ENCODE peak calls at places on chromosomes 6 and 20, in seven cellular contexts. S is lung; K is GM13977; M is activated CD8-positive, alpha-beta T cell treated with anti-CD3 and anti-CD28 coated beads for 36 hours; C is GM13976; J is dorsolateral prefrontal cortex; A is fibroblast of pulmonary artery. N is an unnamed sample.

GRCh38 chr20:45897692-45898091 is 6.6 kb downstream of the CTSA start:
- DNase-seq in S (no peak), K (no peak), A (no peak), M (no peak), C (no peak), J (no peak), N (no peak)

GRCh38 chr20:316316-317068 is 8.9 kb upstream of the SOX12 start:
- DNase-seq in S (no peak), M (no peak), J (no peak), A (no peak), C (no peak), K (no peak), N (no peak)

GRCh38 chr20:17693534-17694001 is 6.2 kb upstream of the BANF2 start:
- DNase-seq in K (no peak), M (no peak), S (no peak), A (no peak), J (no peak), C (no peak), N (no peak)

GRCh38 chr20:51467971-51468626 is 74.4 kb downstream of the NFATC2 start:
- DNase-seq in K (no peak), S (no peak), A (no peak), M (no peak), J (no peak), C (no peak), N (no peak)

GRCh38 chr20:4493386-4493785 is 228.3 kb upstream of the PRND start:
- DNase-seq in A (no peak), C (no peak), J (no peak), K (no peak), M (no peak), S (no peak), N (no peak)

GRCh38 chr6:165889636-165890403 is 226.8 kb upstream of the PDE10A start:
- DNase-seq in C (no peak), J (no peak), M (peak; percentile 44), S (no peak), A (peak; percentile 73), K (peak; percentile 39), N (no peak)

GRCh38 chr20:2131366-2131765 is 29.7 kb downstream of the STK35 start:
- DNase-seq in K (no peak), C (no peak), A (peak; percentile 56), S (no peak), M (no peak), J (no peak), N (no peak)

GRCh38 chr6:149026530-149026942 is 279.7 kb downstream of the UST start:
- DNase-seq in M (peak; percentile 62), J (no peak), A (peak; percentile 89), S (no peak), C (no peak), K (no peak), N (no peak)

GRCh38 chr20:22675337-22675736 is 91.0 kb upstream of the FOXA2 start:
- DNase-seq in A (no peak), C (no peak), M (no peak), J (no peak), S (no peak), K (no peak), N (no peak)

GRCh38 chr6:11667876-11668275 is 110.7 kb downstream of the ADTRP start:
- DNase-seq in A (no peak), C (no peak), S (no peak), M (no peak), K (no peak), J (no peak), N (no peak)

GRCh38 chr20:20490673-20491072 is 122.8 kb downstream of the INSM1 start:
- DNase-seq in M (peak; percentile 10), A (no peak), J (no peak), C (no peak), K (no peak), S (no peak), N (no peak)

GRCh38 chr6:68633654-68634502 is 1.2 kb upstream of the ADGRB3 start:
- DNase-seq in J (no peak), S (no peak), C (no peak), A (no peak), M (no peak), K (no peak), N (no peak)

GRCh38 chr6:328184-328670 is 35.9 kb downstream of the DUSP22 start:
- DNase-seq in K (peak; percentile 85), S (no peak), M (peak; percentile 30), J (no peak), C (peak; percentile 85), A (peak; percentile 90), N (no peak)

GRCh38 chr6:160454303-160454702 is 106.1 kb downstream of the SLC22A3 start:
- DNase-seq in J (no peak), C (no peak), M (no peak), S (no peak), A (no peak), K (no peak), N (no peak)

GRCh38 chr6:160457843-160458242 is 109.7 kb downstream of the SLC22A3 start:
- DNase-seq in C (no peak), J (no peak), S (no peak), A (no peak), M (no peak), K (no peak), N (no peak)

GRCh38 chr6:160450849-160451248 is 102.7 kb downstream of the SLC22A3 start:
- DNase-seq in A (no peak), C (no peak), M (no peak), S (no peak), J (no peak), K (no peak), N (no peak)

GRCh38 chr6:160455484-160456213 is 107.5 kb downstream of the SLC22A3 start:
- DNase-seq in M (peak; percentile 72), S (peak; percentile 56), C (peak; percentile 62), K (peak; percentile 58), A (peak; percentile 79), J (no peak), N (peak; percentile 66)

GRCh38 chr6:160456214-160456546 is 108.0 kb downstream of the SLC22A3 start:
- DNase-seq in A (no peak), M (no peak), S (no peak), J (no peak), K (no peak), C (no peak), N (no peak)
- TF ChIP-seq CTCF in A (no peak), M (peak; percentile 45), S (no peak), J (no peak), K (no peak), C (no peak), N (peak; percentile 48)

DNA sequence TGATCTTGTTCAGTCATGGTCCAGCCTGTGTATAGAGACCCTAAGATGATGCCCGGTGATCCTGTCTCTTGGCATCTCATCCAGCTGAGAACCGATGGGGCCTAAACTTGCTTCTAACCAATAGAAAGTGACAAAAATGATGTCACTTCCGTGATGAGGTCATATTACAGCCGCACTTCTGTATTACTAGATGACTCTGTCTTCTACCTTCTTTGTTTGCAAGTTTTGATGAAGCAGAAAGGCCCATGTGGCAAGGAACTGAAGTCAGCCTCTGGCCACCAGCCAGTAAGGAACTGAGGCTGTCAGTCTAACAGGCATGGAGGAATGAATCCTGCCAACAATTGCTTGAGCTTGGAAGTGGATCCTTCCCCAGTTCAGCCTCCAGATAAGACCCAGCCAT is 32.8 kb upstream of the HLA-C start:
- DNase-seq in S (no peak), C (no peak), M (no peak), J (no peak), K (no peak), A (peak; percentile 8), N (no peak)
- TF ChIP-seq CTCF in S (no peak), C (no peak), M (no peak), J (no peak), K (no peak), A (no peak), N (no peak)

GRCh38 chr6:28209753-28210535 is 15.1 kb upstream of the ZSCAN9 start:
- DNase-seq in S (no peak), C (no peak), J (no peak), A (no peak), M (no peak), K (no peak), N (no peak)
- TF ChIP-seq CTCF in S (no peak), C (no peak), J (no peak), A (no peak), M (no peak), K (no peak), N (no peak)

GRCh38 chr6:85469276-85470022 is 19.6 kb downstream of the NT5E start:
- DNase-seq in K (no peak), M (no peak), S (no peak), C (no peak), A (no peak), J (no peak), N (no peak)
- TF ChIP-seq CTCF in K (no peak), M (no peak), S (no peak), C (no peak), A (no peak), J (no peak), N (no peak)

DNA sequence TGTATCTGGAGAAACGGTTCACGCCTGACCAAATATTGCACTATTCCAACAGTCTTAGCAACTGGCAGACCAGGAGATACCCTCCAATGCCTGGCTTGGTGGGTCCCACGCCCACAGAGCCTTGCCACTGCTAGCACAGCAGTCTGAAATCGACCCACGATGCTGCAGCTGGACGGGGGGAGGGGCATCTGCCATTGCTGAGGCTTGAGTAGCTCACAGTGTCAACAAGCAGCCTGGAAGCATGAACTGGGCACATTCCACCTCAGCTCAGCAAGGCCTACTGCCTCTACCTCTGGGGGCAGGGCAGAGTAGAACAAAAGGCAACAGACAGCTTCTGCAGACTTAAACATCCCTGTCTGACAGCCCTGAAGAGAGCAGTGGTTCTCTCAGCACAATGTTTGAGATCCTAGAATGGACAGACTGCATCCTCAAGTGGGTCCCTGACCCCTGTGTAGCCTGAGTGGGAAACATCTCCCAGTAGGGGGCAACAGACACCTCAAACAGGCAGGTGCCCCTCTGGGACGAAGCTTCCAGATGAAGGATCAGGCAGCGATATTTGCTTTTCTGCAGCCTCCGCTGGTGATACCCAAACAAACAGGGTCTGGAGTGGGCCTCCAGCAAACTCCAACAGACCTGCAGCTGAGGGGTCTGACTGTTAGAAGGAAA is 90.0 kb upstream of the ECI2 start:
- DNase-seq in A (no peak), K (no peak), C (no peak), M (no peak), S (no peak), J (no peak), N (no peak)
- TF ChIP-seq CTCF in A (no peak), K (peak; percentile 7), C (no peak), M (no peak), S (no peak), J (no peak), N (no peak)

N was measured in natural killer cell.